ENCODE peak calls at places on chromosomes 4 and X, in four cellular contexts. One of them, this sample, is unnamed.

GRCh38 chr4:78784255-78784654 is 8.1 kb downstream of the BMP2K start:
- DNase-seq in neural progenitor cell: peak; percentile 31
- DNase-seq in upper lobe of right lung: no peak
- DNase-seq in brain microvascular endothelial cell: peak; percentile 28
- DNase-seq in this sample: no peak

GRCh38 chr4:177117256-177117655 is 192.4 kb upstream of the NEIL3 start:
- DNase-seq in neural progenitor cell: peak; percentile 62
- DNase-seq in upper lobe of right lung: no peak
- DNase-seq in brain microvascular endothelial cell: no peak
- DNase-seq in this sample: no peak

GRCh38 chr4:5524900-5525299 is 183.5 kb downstream of the EVC2 start:
- DNase-seq in neural progenitor cell: no peak
- DNase-seq in upper lobe of right lung: no peak
- DNase-seq in brain microvascular endothelial cell: peak; percentile 83
- DNase-seq in this sample: no peak

GRCh38 chrX:103918050-103918449 is 44.4 kb upstream of the TMSB15B start:
- DNase-seq in neural progenitor cell: peak; percentile 85
- DNase-seq in upper lobe of right lung: no peak
- DNase-seq in brain microvascular endothelial cell: peak; percentile 41
- DNase-seq in this sample: no peak

GRCh38 chr4:117203231-117203630 is 117.9 kb upstream of the TRAM1L1 start:
- DNase-seq in neural progenitor cell: no peak
- DNase-seq in upper lobe of right lung: no peak
- DNase-seq in brain microvascular endothelial cell: no peak
- DNase-seq in this sample: no peak

GRCh38 chrX:37995428-37995827 is 10.9 kb upstream of the SYTL5 start:
- DNase-seq in neural progenitor cell: no peak
- DNase-seq in upper lobe of right lung: no peak
- DNase-seq in brain microvascular endothelial cell: no peak
- DNase-seq in this sample: no peak

GRCh38 chrX:118773782-118774181 is 46.4 kb downstream of the IL13RA1 start:
- DNase-seq in neural progenitor cell: no peak
- DNase-seq in upper lobe of right lung: no peak
- DNase-seq in brain microvascular endothelial cell: no peak
- DNase-seq in this sample: no peak

GRCh38 chrX:110403436-110403835 is 44.8 kb downstream of the RTL9 start:
- DNase-seq in neural progenitor cell: no peak
- DNase-seq in upper lobe of right lung: no peak
- DNase-seq in brain microvascular endothelial cell: no peak
- DNase-seq in this sample: no peak

GRCh38 chr4:336099-336892 is 1.3 kb upstream of the ZNF141 start:
- DNase-seq in neural progenitor cell: peak; percentile 21
- DNase-seq in upper lobe of right lung: peak; percentile 73
- DNase-seq in brain microvascular endothelial cell: no peak
- DNase-seq in this sample: no peak

GRCh38 chr4:40157444-40157843 is 39.4 kb upstream of the RHOH start:
- DNase-seq in neural progenitor cell: no peak
- DNase-seq in upper lobe of right lung: no peak
- DNase-seq in brain microvascular endothelial cell: no peak
- DNase-seq in this sample: no peak

GRCh38 chr4:67983333-67983732 is 20.0 kb upstream of the TMPRSS11A start:
- DNase-seq in neural progenitor cell: no peak
- DNase-seq in upper lobe of right lung: no peak
- DNase-seq in brain microvascular endothelial cell: no peak
- DNase-seq in this sample: no peak

GRCh38 chrX:29652484-29652883 is 562.9 kb upstream of the MAGEB2 start:
- DNase-seq in neural progenitor cell: no peak
- DNase-seq in upper lobe of right lung: no peak
- DNase-seq in brain microvascular endothelial cell: peak; percentile 58
- DNase-seq in this sample: no peak

GRCh38 chr4:92265066-92265465 is 38.7 kb upstream of the GRID2 start:
- DNase-seq in neural progenitor cell: no peak
- DNase-seq in upper lobe of right lung: no peak
- DNase-seq in brain microvascular endothelial cell: no peak
- DNase-seq in this sample: no peak

GRCh38 chrX:29318051-29318450 is 730.8 kb downstream of the IL1RAPL1 start:
- DNase-seq in neural progenitor cell: no peak
- DNase-seq in upper lobe of right lung: no peak
- DNase-seq in brain microvascular endothelial cell: no peak
- DNase-seq in this sample: no peak

GRCh38 chr4:112002301-112002700 is 143.0 kb upstream of the FAM241A start:
- DNase-seq in neural progenitor cell: peak; percentile 54
- DNase-seq in upper lobe of right lung: no peak
- DNase-seq in brain microvascular endothelial cell: no peak
- DNase-seq in this sample: no peak

GRCh38 chrX:150477364-150477763 is 91.1 kb upstream of the MTM1 start:
- DNase-seq in neural progenitor cell: no peak
- DNase-seq in upper lobe of right lung: no peak
- DNase-seq in brain microvascular endothelial cell: no peak
- DNase-seq in this sample: no peak

GRCh38 chrX:18654873-18655836 is 16.8 kb downstream of the RS1 start:
- DNase-seq in neural progenitor cell: no peak
- DNase-seq in upper lobe of right lung: no peak
- DNase-seq in brain microvascular endothelial cell: no peak
- DNase-seq in this sample: no peak

GRCh38 chr4:47383829-47384427 is 79.6 kb downstream of the COMMD8 start:
- DNase-seq in neural progenitor cell: peak; percentile 39
- DNase-seq in upper lobe of right lung: no peak
- DNase-seq in brain microvascular endothelial cell: no peak
- DNase-seq in this sample: no peak

GRCh38 chr4:164956766-164957643 is 20.5 kb downstream of the TRIM61 start:
- DNase-seq in neural progenitor cell: peak; percentile 72
- DNase-seq in upper lobe of right lung: peak; percentile 91
- DNase-seq in brain microvascular endothelial cell: peak; percentile 82
- DNase-seq in this sample: peak; percentile 86

GRCh38 chr4:6177587-6178197 is 22.7 kb downstream of the JAKMIP1 start:
- DNase-seq in neural progenitor cell: no peak
- DNase-seq in upper lobe of right lung: no peak
- DNase-seq in brain microvascular endothelial cell: no peak
- DNase-seq in this sample: no peak

GRCh38 chrX:102651968-102652744 is 873 bp downstream of the GPRASP1 start:
- DNase-seq in neural progenitor cell: peak; percentile 41
- DNase-seq in upper lobe of right lung: no peak
- DNase-seq in brain microvascular endothelial cell: peak; percentile 33
- DNase-seq in this sample: no peak

GRCh38 chr4:112647785-112648184 is 10.8 kb downstream of the LARP7 start:
- DNase-seq in neural progenitor cell: peak; percentile 26
- DNase-seq in upper lobe of right lung: no peak
- DNase-seq in brain microvascular endothelial cell: peak; percentile 11
- DNase-seq in this sample: no peak

GRCh38 chr4:141771889-141772830 is 135.8 kb downstream of the IL15 start:
- DNase-seq in neural progenitor cell: no peak
- DNase-seq in upper lobe of right lung: no peak
- DNase-seq in brain microvascular endothelial cell: no peak
- DNase-seq in this sample: no peak

GRCh38 chrX:20666316-20666715 is 399.6 kb upstream of the RPS6KA3 start:
- DNase-seq in neural progenitor cell: no peak
- DNase-seq in upper lobe of right lung: no peak
- DNase-seq in brain microvascular endothelial cell: no peak
- DNase-seq in this sample: no peak

GRCh38 chrX:54042609-54043010 is 1.7 kb downstream of the PHF8 start:
- DNase-seq in neural progenitor cell: peak; percentile 81
- DNase-seq in upper lobe of right lung: peak; percentile 60
- DNase-seq in brain microvascular endothelial cell: peak; percentile 50
- DNase-seq in this sample: peak; percentile 3

GRCh38 chrX:150361070-150361776 is 1.9 kb upstream of the MAMLD1 start:
- DNase-seq in neural progenitor cell: peak; percentile 49
- DNase-seq in upper lobe of right lung: peak; percentile 63
- DNase-seq in brain microvascular endothelial cell: no peak
- DNase-seq in this sample: no peak

DNA sequence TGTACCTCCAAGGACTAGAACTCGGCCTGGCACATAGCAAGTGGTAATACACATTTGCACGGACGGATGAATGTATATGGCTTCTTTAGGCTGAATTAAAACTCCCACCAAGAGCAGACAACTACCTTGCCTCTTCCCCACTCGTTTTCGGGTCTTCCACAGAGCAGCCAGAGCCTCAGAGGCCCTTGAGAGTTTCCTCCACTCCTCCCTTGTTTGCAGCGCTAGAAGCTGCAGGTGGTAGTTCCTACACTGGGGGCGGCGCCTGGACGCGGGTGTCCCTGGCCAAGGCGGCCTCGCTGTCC is 10.2 kb upstream of the INTU start:
- DNase-seq in neural progenitor cell: no peak
- DNase-seq in upper lobe of right lung: no peak
- DNase-seq in brain microvascular endothelial cell: no peak
- DNase-seq in this sample: no peak
- H3K27ac ChIP-seq in neural progenitor cell: no peak overlapping the region
- H3K27ac ChIP-seq in upper lobe of right lung: no peak overlapping the region
- H3K27ac ChIP-seq in brain microvascular endothelial cell: no peak overlapping the region
- H3K27ac ChIP-seq in this sample: no peak overlapping the region

DNA sequence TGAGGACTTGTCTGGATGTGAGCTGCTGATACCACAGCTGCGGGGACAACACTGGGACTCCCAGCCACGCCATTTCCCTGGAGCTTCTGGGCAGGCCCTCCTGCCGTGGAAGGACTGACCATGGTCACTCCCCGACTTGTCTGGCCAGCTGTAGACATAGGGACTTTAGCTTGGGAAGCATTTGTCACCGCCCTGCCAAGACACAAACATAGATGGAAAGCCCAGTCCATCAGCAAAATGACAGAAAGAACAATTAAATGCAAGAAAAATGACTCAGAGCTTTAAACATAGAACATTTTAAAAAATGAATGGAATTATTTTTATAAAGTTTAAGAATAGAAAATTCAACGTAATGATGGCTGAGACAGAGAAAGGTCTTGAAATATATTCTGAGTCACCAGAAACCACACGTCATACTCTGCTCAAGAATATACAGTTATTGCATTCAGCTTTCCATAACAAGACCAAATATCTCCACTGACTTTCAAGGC is 107.6 kb upstream of the CBR4 start:
- DNase-seq in neural progenitor cell: no peak
- DNase-seq in upper lobe of right lung: no peak
- DNase-seq in brain microvascular endothelial cell: peak; percentile 66
- DNase-seq in this sample: no peak
- H3K27ac ChIP-seq in neural progenitor cell: no peak overlapping the region
- H3K27ac ChIP-seq in upper lobe of right lung: no peak overlapping the region
- H3K27ac ChIP-seq in brain microvascular endothelial cell: peak overlapping the region; percentile 83
- H3K27ac ChIP-seq in this sample: peak overlapping the region; percentile 2

DNA sequence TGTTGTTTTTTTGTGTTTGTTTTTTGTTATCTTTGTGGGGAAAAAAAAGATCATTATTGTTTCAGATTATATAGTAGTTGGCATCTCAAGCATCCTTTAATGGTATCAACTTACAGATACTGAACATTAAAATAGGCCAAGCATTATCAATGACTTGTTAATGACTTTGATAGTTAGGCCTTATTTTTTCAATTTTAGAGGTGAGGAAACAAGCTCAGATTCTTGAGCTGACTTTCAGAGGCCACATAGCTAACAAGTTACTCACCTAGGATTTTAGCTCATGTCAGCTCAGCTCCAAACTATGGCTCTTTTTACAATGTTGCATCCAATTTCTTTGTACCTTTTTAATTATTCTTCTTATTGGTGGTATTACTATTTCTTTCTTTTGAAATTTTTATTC is 471 bp upstream of the PLAC8 start:
- DNase-seq in neural progenitor cell: no peak
- DNase-seq in upper lobe of right lung: no peak
- DNase-seq in brain microvascular endothelial cell: peak; percentile 16
- DNase-seq in this sample: no peak
- H3K27ac ChIP-seq in neural progenitor cell: no peak overlapping the region
- H3K27ac ChIP-seq in upper lobe of right lung: peak overlapping the region; percentile 1
- H3K27ac ChIP-seq in brain microvascular endothelial cell: no peak overlapping the region
- H3K27ac ChIP-seq in this sample: no peak overlapping the region

DNA sequence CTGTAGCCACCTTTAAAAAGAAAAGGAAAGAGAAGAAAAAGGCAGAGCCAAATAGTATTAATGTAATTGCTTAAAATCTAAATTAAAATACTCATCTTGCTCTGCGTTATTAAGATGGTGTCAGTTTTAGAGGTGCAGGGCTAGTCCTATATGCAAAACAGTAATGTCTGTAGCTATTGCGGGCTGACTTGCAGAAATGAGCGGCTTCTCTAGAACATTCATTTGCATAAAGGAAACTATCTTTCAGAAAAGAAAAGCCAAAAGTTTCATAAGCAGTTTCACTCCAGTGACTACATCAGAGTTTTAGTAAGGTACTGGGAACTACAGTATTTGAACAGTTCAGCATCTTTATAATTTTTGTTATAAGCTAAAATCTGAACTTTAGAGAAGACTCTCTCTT is 6.0 kb downstream of the SMAD1 start:
- DNase-seq in neural progenitor cell: no peak
- DNase-seq in upper lobe of right lung: no peak
- DNase-seq in brain microvascular endothelial cell: no peak
- DNase-seq in this sample: no peak
- H3K27ac ChIP-seq in neural progenitor cell: no peak overlapping the region
- H3K27ac ChIP-seq in upper lobe of right lung: no peak overlapping the region
- H3K27ac ChIP-seq in brain microvascular endothelial cell: no peak overlapping the region
- H3K27ac ChIP-seq in this sample: no peak overlapping the region

GRCh38 chr4:11618666-11619282 is 190.1 kb upstream of the HS3ST1 start:
- DNase-seq in neural progenitor cell: no peak
- DNase-seq in upper lobe of right lung: no peak
- DNase-seq in brain microvascular endothelial cell: no peak
- DNase-seq in this sample: no peak
- H3K27ac ChIP-seq in neural progenitor cell: no peak overlapping the region
- H3K27ac ChIP-seq in upper lobe of right lung: no peak overlapping the region
- H3K27ac ChIP-seq in brain microvascular endothelial cell: no peak overlapping the region
- H3K27ac ChIP-seq in this sample: no peak overlapping the region

GRCh38 chr4:148261861-148262260 is 180.4 kb downstream of the NR3C2 start:
- DNase-seq in neural progenitor cell: no peak
- DNase-seq in upper lobe of right lung: no peak
- DNase-seq in brain microvascular endothelial cell: no peak
- DNase-seq in this sample: no peak
- H3K27ac ChIP-seq in neural progenitor cell: no peak overlapping the region
- H3K27ac ChIP-seq in upper lobe of right lung: no peak overlapping the region
- H3K27ac ChIP-seq in brain microvascular endothelial cell: no peak overlapping the region
- H3K27ac ChIP-seq in this sample: no peak overlapping the region

DNA sequence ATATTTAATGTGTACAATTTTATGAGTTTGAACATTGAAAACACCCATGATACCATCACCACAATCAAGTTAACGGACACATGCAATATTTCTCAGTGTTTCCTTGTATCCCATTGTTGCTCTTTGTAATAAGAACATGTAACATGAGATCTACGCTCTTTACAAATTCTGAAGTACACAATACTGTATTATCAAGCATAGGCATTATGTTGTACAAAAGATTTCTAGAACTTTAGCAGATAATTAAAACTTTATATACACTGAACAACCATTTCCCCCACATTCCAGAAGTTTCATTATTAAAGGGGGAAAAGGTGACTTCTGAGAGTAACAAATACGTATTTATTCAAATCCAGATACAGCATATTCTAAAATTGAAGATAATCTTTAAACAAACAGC is 114.5 kb downstream of the SLC10A7 start:
- DNase-seq in neural progenitor cell: no peak
- DNase-seq in upper lobe of right lung: no peak
- DNase-seq in brain microvascular endothelial cell: no peak
- DNase-seq in this sample: no peak
- H3K27ac ChIP-seq in neural progenitor cell: no peak overlapping the region
- H3K27ac ChIP-seq in upper lobe of right lung: no peak overlapping the region
- H3K27ac ChIP-seq in brain microvascular endothelial cell: no peak overlapping the region
- H3K27ac ChIP-seq in this sample: no peak overlapping the region

GRCh38 chrX:72271091-72271490 is 6.0 kb downstream of the RPS4X start:
- DNase-seq in neural progenitor cell: no peak
- DNase-seq in upper lobe of right lung: no peak
- DNase-seq in brain microvascular endothelial cell: no peak
- DNase-seq in this sample: no peak
- H3K27ac ChIP-seq in neural progenitor cell: no peak overlapping the region
- H3K27ac ChIP-seq in upper lobe of right lung: no peak overlapping the region
- H3K27ac ChIP-seq in brain microvascular endothelial cell: peak overlapping the region; percentile 7
- H3K27ac ChIP-seq in this sample: no peak overlapping the region

This sample was measured in caudate nucleus.